ENCODE peak calls at places on chromosomes 2 and 18, in ten cellular contexts. I, Y, S, N, Z, M, L, F, T and J are unnamed samples.

GRCh38 chr2:232672581-232672980 is 24.6 kb upstream of the GIGYF2 start:
- DNase-seq in I (no peak), Y (no peak), S (no peak), N (no peak), Z (no peak), M (no peak), L (no peak), F (no peak), T (no peak), J (no peak)

GRCh38 chr2:181778621-181779195 is 98.4 kb upstream of the NEUROD1 start:
- DNase-seq in I (no peak), Y (no peak), S (peak; percentile 35), N (no peak), Z (no peak), M (no peak), L (no peak), F (no peak), T (no peak), J (no peak)

GRCh38 chr18:31399336-31400032 is 22.9 kb downstream of the DSG4 start:
- DNase-seq in I (no peak), Y (peak; percentile 7), S (no peak), N (no peak), Z (no peak), M (no peak), L (no peak), F (peak; percentile 16), T (peak; percentile 88), J (no peak)

GRCh38 chr2:166081131-166081632 is 46.6 kb downstream of the SCN1A start:
- DNase-seq in I (no peak), Y (no peak), S (no peak), N (no peak), Z (no peak), M (no peak), L (no peak), F (no peak), T (no peak), J (no peak)

GRCh38 chr18:63207825-63208224 is 111.7 kb downstream of the BCL2 start:
- DNase-seq in I (no peak), Y (no peak), S (no peak), N (no peak), Z (no peak), M (peak; percentile 61), L (no peak), F (no peak), T (no peak), J (no peak)

GRCh38 chr2:212898011-212898410 is 253.4 kb downstream of the IKZF2 start:
- DNase-seq in I (no peak), Y (no peak), S (no peak), N (no peak), Z (no peak), M (no peak), L (no peak), F (no peak), T (no peak), J (no peak)

GRCh38 chr2:49045083-49045482 is 109.2 kb downstream of the FSHR start:
- DNase-seq in I (no peak), Y (no peak), S (no peak), N (no peak), Z (no peak), M (no peak), L (no peak), F (no peak), T (no peak), J (no peak)

GRCh38 chr2:137123241-137123640 is 357.9 kb downstream of the THSD7B start:
- DNase-seq in I (peak; percentile 58), Y (peak; percentile 83), S (peak; percentile 3), N (no peak), Z (no peak), M (no peak), L (no peak), F (no peak), T (no peak), J (no peak)

DNA sequence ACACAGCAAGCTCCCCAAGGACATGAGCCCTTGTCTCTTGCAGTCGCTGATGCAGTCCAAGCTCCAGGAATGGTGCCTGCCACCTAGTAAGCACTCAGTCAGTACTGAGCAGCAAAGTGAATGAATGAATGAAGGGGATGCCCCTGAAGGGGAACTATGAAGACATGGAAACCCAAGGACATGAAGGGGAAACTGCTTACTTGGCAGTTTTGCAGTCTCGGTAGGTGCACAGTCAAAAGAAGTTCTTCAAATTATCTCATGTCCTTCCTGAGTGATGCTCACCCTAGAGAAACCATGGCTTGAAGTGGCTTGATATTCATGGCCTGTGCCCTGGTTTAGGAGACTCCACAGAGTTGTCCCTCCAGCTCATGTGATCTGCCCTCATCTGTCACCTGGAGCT is 102.1 kb upstream of the DLX2 start:
- DNase-seq in I (no peak), Y (no peak), S (no peak), N (no peak), Z (no peak), M (no peak), L (no peak), F (no peak), T (no peak), J (no peak)
- TF ChIP-seq CTCF in I (no peak), Y (no peak), S (no peak), N (no peak), Z (no peak), M (no peak), L (no peak), F (no peak), T (no peak), J (no peak)

DNA sequence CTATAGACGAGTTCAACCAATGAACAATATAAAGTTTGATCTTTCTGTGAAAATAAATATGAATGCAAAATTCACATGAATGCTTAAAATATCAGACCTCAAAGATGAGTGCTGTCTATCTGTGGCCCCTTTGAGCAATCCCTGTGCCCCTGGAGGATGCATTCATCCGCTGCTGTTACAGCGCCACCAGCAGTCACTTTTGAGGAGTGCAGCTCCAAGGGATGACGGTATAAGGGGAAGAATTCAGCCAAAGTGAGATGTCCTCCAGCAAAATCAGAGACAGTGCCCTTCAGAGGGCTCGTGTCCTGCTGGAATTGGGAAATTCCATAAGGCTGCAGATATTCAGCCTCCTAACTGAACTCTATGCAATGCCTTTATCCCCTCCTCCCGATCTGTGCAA is 12.0 kb upstream of the CHRNA1 start:
- DNase-seq in I (no peak), Y (no peak), S (no peak), N (peak; percentile 43), Z (no peak), M (no peak), L (no peak), F (no peak), T (no peak), J (no peak)
- TF ChIP-seq CTCF in I (peak; percentile 22), Y (peak; percentile 68), S (peak; percentile 25), N (peak; percentile 66), Z (peak; percentile 51), M (peak; percentile 44), L (peak; percentile 68), F (peak; percentile 16), T (peak; percentile 9), J (peak; percentile 63)

DNA sequence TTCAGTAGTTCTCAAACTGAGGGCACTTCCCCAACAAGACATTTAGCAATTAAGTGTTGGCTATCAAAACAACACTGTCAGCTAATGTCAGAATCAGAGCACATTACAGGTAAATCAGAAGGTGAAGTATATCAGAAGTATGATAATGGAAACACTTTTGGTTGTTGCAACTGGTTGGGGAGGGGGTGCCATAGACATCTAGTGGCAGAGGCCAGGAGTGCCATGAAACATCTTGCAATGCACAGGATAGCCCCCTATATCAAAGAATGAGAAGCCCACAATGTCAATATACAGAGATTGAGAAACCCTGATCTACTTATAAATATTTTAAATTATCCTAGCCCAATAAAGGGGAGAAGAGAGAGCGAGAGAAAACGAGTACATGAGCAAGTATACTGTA is 4.9 kb upstream of the XPO1 start:
- DNase-seq in I (no peak), Y (no peak), S (no peak), N (no peak), Z (no peak), M (no peak), L (no peak), F (peak; percentile 22), T (no peak), J (no peak)
- TF ChIP-seq CTCF in I (no peak), Y (peak; percentile 13), S (no peak), N (no peak), Z (peak; percentile 28), M (no peak), L (no peak), F (peak; percentile 45), T (no peak), J (peak; percentile 23)

DNA sequence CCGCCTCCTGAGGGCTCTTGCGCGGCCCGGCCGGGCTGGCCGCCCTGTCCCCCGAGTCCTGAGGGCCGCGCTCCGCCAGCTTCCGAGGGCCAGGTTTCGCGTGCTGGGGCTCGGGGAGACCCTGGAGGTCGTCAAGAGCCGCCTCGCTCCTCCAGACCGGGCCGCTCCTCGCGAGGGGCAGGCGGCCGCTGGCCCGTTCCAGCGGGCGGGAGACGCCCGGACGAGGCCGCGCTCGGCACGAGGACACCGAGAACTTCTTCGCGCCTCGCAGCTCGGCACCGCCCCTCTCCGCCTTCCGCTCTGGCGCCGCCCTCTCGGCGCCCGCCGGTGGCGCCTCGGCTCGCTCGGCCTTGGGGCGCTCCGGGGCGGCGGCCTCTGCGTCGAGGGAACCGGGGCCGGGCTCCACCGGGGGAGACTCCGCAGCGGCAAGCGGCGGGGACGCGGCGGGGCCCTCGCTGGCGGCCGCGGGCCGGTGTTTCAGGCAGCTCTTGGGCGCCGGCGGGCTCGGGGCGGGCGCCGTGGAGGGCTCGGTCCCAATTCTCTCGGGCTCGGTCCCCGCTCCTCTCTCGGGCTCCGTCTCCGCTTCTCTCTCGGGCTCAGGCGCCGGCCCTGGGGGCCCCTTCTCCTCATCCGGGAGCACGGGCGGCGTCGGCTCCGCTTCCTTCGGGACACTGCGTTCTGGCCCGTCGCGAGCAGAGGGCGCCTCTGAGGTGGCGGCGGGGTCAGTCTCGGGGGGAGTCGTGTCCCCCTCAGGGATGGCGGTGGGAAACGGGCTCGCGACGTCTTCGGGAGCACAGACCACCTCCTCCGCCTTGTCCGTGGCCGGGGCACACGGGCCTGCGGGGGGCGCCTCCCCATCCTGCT is 91.6 kb upstream of the MGAT4A start:
- DNase-seq in I (peak; percentile 18), Y (no peak), S (no peak), N (peak; percentile 57), Z (peak; percentile 59), M (peak; percentile 89), L (no peak), F (no peak), T (no peak), J (no peak)
- TF ChIP-seq CTCF in I (peak; percentile 55), Y (peak; percentile 43), S (peak; percentile 30), N (peak; percentile 54), Z (peak; percentile 49), M (no peak), L (peak; percentile 36), F (no peak), T (peak; percentile 50), J (peak; percentile 72)